ENCODE peak calls at places on chromosomes 5 and 9, in eight cellular contexts. B, V, I, G, A, Y, R and E are unnamed samples.

GRCh38 chr9:37919166-37919955 is 15.4 kb upstream of the SLC25A51 start:
- DNase-seq in B (no peak), V (no peak), I (no peak), G (no peak), A (no peak), Y (no peak), R (no peak), E (no peak)

GRCh38 chr9:37987467-37987981 is 81.5 kb downstream of the SHB start:
- DNase-seq in B (no peak), V (no peak), I (no peak), G (no peak), A (peak), Y (no peak), R (no peak), E (no peak)

GRCh38 chr9:84283895-84284294 is 56.7 kb downstream of the SLC28A3 start:
- DNase-seq in B (no peak), V (no peak), I (peak), G (no peak), A (no peak), Y (no peak), R (peak), E (no peak)

GRCh38 chr9:117394655-117395054 is 20.2 kb downstream of the ASTN2 start:
- DNase-seq in B (no peak), V (no peak), I (no peak), G (peak), A (no peak), Y (no peak), R (no peak), E (no peak)

GRCh38 chr5:111415053-111415452 is 97.3 kb downstream of the STARD4 start:
- DNase-seq in B (no peak), V (no peak), I (no peak), G (no peak), A (no peak), Y (no peak), R (no peak), E (no peak)

GRCh38 chr5:72244862-72245371 is 75.1 kb downstream of the MRPS27 start:
- DNase-seq in B (no peak), V (peak), I (peak), G (peak), A (peak), Y (peak), R (peak), E (no peak)

GRCh38 chr5:52693279-52693678 is 94.4 kb upstream of the ITGA1 start:
- DNase-seq in B (no peak), V (no peak), I (peak), G (peak), A (no peak), Y (peak), R (no peak), E (no peak)

GRCh38 chr9:129875687-129876395 is 40.6 kb downstream of the USP20 start:
- DNase-seq in B (no peak), V (no peak), I (no peak), G (peak), A (no peak), Y (no peak), R (no peak), E (no peak)

GRCh38 chr5:6656680-6657079 is 23.4 kb downstream of the SRD5A1 start:
- DNase-seq in B (no peak), V (no peak), I (no peak), G (no peak), A (no peak), Y (peak), R (no peak), E (no peak)

GRCh38 chr5:151345808-151346478 is 1.4 kb downstream of the SLC36A2 start:
- DNase-seq in B (no peak), V (no peak), I (no peak), G (no peak), A (no peak), Y (no peak), R (no peak), E (no peak)